ENCODE peak calls at places on chromosomes 12 and 14, in ten cellular contexts. F is HL-60, V is NCI-H345, A is ACHN, T is lung, G is fibroblast of lung, M is GM23248, H is epithelial cell of prostate, L is OCI-M1, O is HS-5. W is an unnamed sample.

GRCh38 chr14:35122696-35123387 is 490 bp downstream of the PRORP start:
- DNase-seq in G (peak; percentile 33), A (peak; percentile 5), M (peak; percentile 71), H (no peak), T (no peak), L (peak; percentile 61), F (peak; percentile 3), V (no peak), O (no peak), W (peak; percentile 67)

GRCh38 chr14:32408018-32408417 is 78.9 kb downstream of the AKAP6 start:
- DNase-seq in F (no peak), H (no peak), L (no peak), G (peak; percentile 54), M (peak; percentile 43), A (no peak), V (no peak), O (no peak), T (no peak), W (no peak)

GRCh38 chr12:115449526-115449925 is 765.6 kb upstream of the TBX3 start:
- DNase-seq in A (no peak), V (no peak), O (no peak), H (no peak), L (no peak), T (no peak), F (no peak), M (no peak), G (no peak), W (no peak)

GRCh38 chr12:12976366-12976765 is 23.7 kb downstream of the HEBP1 start:
- DNase-seq in H (peak; percentile 72), G (peak; percentile 97), T (no peak), V (no peak), F (no peak), O (peak; percentile 93), L (no peak), M (peak; percentile 98), A (peak; percentile 86), W (peak; percentile 93)

GRCh38 chr12:124536613-124537012 is 30.8 kb downstream of the NCOR2 start:
- DNase-seq in G (peak; percentile 77), H (no peak), F (no peak), M (peak; percentile 64), T (no peak), L (no peak), O (no peak), A (no peak), V (no peak), W (peak; percentile 52)

GRCh38 chr14:24081739-24082204 is 10.4 kb downstream of the CPNE6 start:
- DNase-seq in G (no peak), A (no peak), L (no peak), M (no peak), O (no peak), H (no peak), V (no peak), F (no peak), T (no peak), W (no peak)

GRCh38 chr12:120092531-120093335 is 23.8 kb downstream of the RAB35 start:
- DNase-seq in O (no peak), L (no peak), H (no peak), T (no peak), F (no peak), A (no peak), V (no peak), M (no peak), G (no peak), W (no peak)

GRCh38 chr12:31492599-31493196 is 98.2 kb downstream of the DENND5B start:
- DNase-seq in T (no peak), G (no peak), A (no peak), F (no peak), H (no peak), O (no peak), M (no peak), V (no peak), L (no peak), W (no peak)

GRCh38 chr14:26199599-26200370 is 398.0 kb downstream of the NOVA1 start:
- DNase-seq in G (peak; percentile 88), V (no peak), L (peak; percentile 78), A (peak; percentile 40), F (peak; percentile 64), O (no peak), M (peak; percentile 42), T (no peak), H (no peak), W (peak; percentile 25)

GRCh38 chr14:61584258-61584657 is 111.1 kb upstream of the HIF1A start:
- DNase-seq in V (no peak), M (peak; percentile 94), O (peak; percentile 51), A (no peak), T (no peak), G (peak; percentile 93), L (peak; percentile 4), H (no peak), F (no peak), W (peak; percentile 92)

GRCh38 chr14:90511795-90512331 is 115.0 kb downstream of the CALM1 start:
- DNase-seq in T (no peak), G (no peak), L (no peak), O (no peak), M (no peak), F (no peak), A (no peak), V (no peak), H (no peak), W (no peak)

GRCh38 chr12:12007001-12007712 is 63.6 kb upstream of the BCL2L14 start:
- DNase-seq in F (no peak), V (no peak), H (no peak), G (peak; percentile 90), L (no peak), T (no peak), M (peak; percentile 58), O (no peak), A (no peak), W (peak; percentile 98)

GRCh38 chr12:6539276-6540134 is 5.2 kb downstream of the GAPDH start:
- DNase-seq in M (peak; percentile 38), H (no peak), F (no peak), G (no peak), O (no peak), V (no peak), A (no peak), L (no peak), T (no peak), W (peak; percentile 50)

W was measured in M059J.